ENCODE peak calls at places on chromosome 20, in ten cellular contexts. One of them, this sample, is unnamed.

GRCh38 chr20:17897566-17898307 is 70.9 kb downstream of the SNX5 start:
- DNase-seq in adipocyte: no peak
- DNase-seq in iris pigment epithelial cell: no peak
- DNase-seq in HFF-Myc: no peak
- DNase-seq in GDM1: no peak
- DNase-seq in GM12865: no peak
- DNase-seq in fibroblast of lung: no peak
- DNase-seq in stimulated activated CD4-positive, alpha-beta T cell treated with anti-CD3 and anti-CD28 coated beads, Interleukin-15, amount 100 ng/mL, for 1 hour: no peak
- DNase-seq in omental fat pad: no peak
- DNase-seq in T-helper 9 cell: no peak
- DNase-seq in this sample: no peak

GRCh38 chr20:63060057-63060991 is 53.6 kb upstream of the BHLHE23 start:
- DNase-seq in adipocyte: peak; percentile 43
- DNase-seq in iris pigment epithelial cell: peak; percentile 46
- DNase-seq in HFF-Myc: no peak
- DNase-seq in GDM1: no peak
- DNase-seq in GM12865: no peak
- DNase-seq in fibroblast of lung: no peak
- DNase-seq in stimulated activated CD4-positive, alpha-beta T cell treated with anti-CD3 and anti-CD28 coated beads, Interleukin-15, amount 100 ng/mL, for 1 hour: no peak
- DNase-seq in omental fat pad: no peak
- DNase-seq in T-helper 9 cell: no peak
- DNase-seq in this sample: no peak

GRCh38 chr20:44615876-44616603 is 33.7 kb downstream of the PKIG start:
- DNase-seq in adipocyte: no peak
- DNase-seq in iris pigment epithelial cell: no peak
- DNase-seq in HFF-Myc: no peak
- DNase-seq in GDM1: no peak
- DNase-seq in GM12865: no peak
- DNase-seq in fibroblast of lung: no peak
- DNase-seq in stimulated activated CD4-positive, alpha-beta T cell treated with anti-CD3 and anti-CD28 coated beads, Interleukin-15, amount 100 ng/mL, for 1 hour: no peak
- DNase-seq in omental fat pad: no peak
- DNase-seq in T-helper 9 cell: no peak
- DNase-seq in this sample: no peak

GRCh38 chr20:19277381-19277780 is 64.9 kb downstream of the SLC24A3 start:
- DNase-seq in adipocyte: peak; percentile 51
- DNase-seq in iris pigment epithelial cell: no peak
- DNase-seq in HFF-Myc: no peak
- DNase-seq in GDM1: no peak
- DNase-seq in GM12865: no peak
- DNase-seq in fibroblast of lung: peak; percentile 11
- DNase-seq in stimulated activated CD4-positive, alpha-beta T cell treated with anti-CD3 and anti-CD28 coated beads, Interleukin-15, amount 100 ng/mL, for 1 hour: no peak
- DNase-seq in omental fat pad: no peak
- DNase-seq in T-helper 9 cell: no peak
- DNase-seq in this sample: no peak

GRCh38 chr20:20367681-20368413 is at the start of gene INSM1:
- DNase-seq in adipocyte: no peak
- DNase-seq in iris pigment epithelial cell: no peak
- DNase-seq in HFF-Myc: no peak
- DNase-seq in GDM1: no peak
- DNase-seq in GM12865: no peak
- DNase-seq in fibroblast of lung: no peak
- DNase-seq in stimulated activated CD4-positive, alpha-beta T cell treated with anti-CD3 and anti-CD28 coated beads, Interleukin-15, amount 100 ng/mL, for 1 hour: no peak
- DNase-seq in omental fat pad: no peak
- DNase-seq in T-helper 9 cell: no peak
- DNase-seq in this sample: no peak

GRCh38 chr20:53466279-53466678 is 127.4 kb downstream of the ZNF217 start:
- DNase-seq in adipocyte: no peak
- DNase-seq in iris pigment epithelial cell: no peak
- DNase-seq in HFF-Myc: no peak
- DNase-seq in GDM1: no peak
- DNase-seq in GM12865: no peak
- DNase-seq in fibroblast of lung: no peak
- DNase-seq in stimulated activated CD4-positive, alpha-beta T cell treated with anti-CD3 and anti-CD28 coated beads, Interleukin-15, amount 100 ng/mL, for 1 hour: no peak
- DNase-seq in omental fat pad: no peak
- DNase-seq in T-helper 9 cell: no peak
- DNase-seq in this sample: no peak

GRCh38 chr20:43715044-43715443 is 11.8 kb downstream of the GTSF1L start:
- DNase-seq in adipocyte: no peak
- DNase-seq in iris pigment epithelial cell: no peak
- DNase-seq in HFF-Myc: no peak
- DNase-seq in GDM1: no peak
- DNase-seq in GM12865: no peak
- DNase-seq in fibroblast of lung: no peak
- DNase-seq in stimulated activated CD4-positive, alpha-beta T cell treated with anti-CD3 and anti-CD28 coated beads, Interleukin-15, amount 100 ng/mL, for 1 hour: no peak
- DNase-seq in omental fat pad: no peak
- DNase-seq in T-helper 9 cell: no peak
- DNase-seq in this sample: no peak

GRCh38 chr20:5945963-5946362 is 4.4 kb downstream of the TRMT6 start:
- DNase-seq in adipocyte: peak; percentile 24
- DNase-seq in iris pigment epithelial cell: peak; percentile 90
- DNase-seq in HFF-Myc: peak; percentile 53
- DNase-seq in GDM1: no peak
- DNase-seq in GM12865: no peak
- DNase-seq in fibroblast of lung: peak; percentile 82
- DNase-seq in stimulated activated CD4-positive, alpha-beta T cell treated with anti-CD3 and anti-CD28 coated beads, Interleukin-15, amount 100 ng/mL, for 1 hour: no peak
- DNase-seq in omental fat pad: no peak
- DNase-seq in T-helper 9 cell: no peak
- DNase-seq in this sample: no peak

GRCh38 chr20:62832212-62832922 is 15.5 kb downstream of the COL9A3 start:
- DNase-seq in adipocyte: no peak
- DNase-seq in iris pigment epithelial cell: no peak
- DNase-seq in HFF-Myc: no peak
- DNase-seq in GDM1: peak; percentile 20
- DNase-seq in GM12865: peak; percentile 67
- DNase-seq in fibroblast of lung: no peak
- DNase-seq in stimulated activated CD4-positive, alpha-beta T cell treated with anti-CD3 and anti-CD28 coated beads, Interleukin-15, amount 100 ng/mL, for 1 hour: no peak
- DNase-seq in omental fat pad: no peak
- DNase-seq in T-helper 9 cell: no peak
- DNase-seq in this sample: no peak

GRCh38 chr20:52812231-52812847 is 159.8 kb upstream of the TSHZ2 start:
- DNase-seq in adipocyte: no peak
- DNase-seq in iris pigment epithelial cell: no peak
- DNase-seq in HFF-Myc: no peak
- DNase-seq in GDM1: no peak
- DNase-seq in GM12865: no peak
- DNase-seq in fibroblast of lung: no peak
- DNase-seq in stimulated activated CD4-positive, alpha-beta T cell treated with anti-CD3 and anti-CD28 coated beads, Interleukin-15, amount 100 ng/mL, for 1 hour: no peak
- DNase-seq in omental fat pad: no peak
- DNase-seq in T-helper 9 cell: no peak
- DNase-seq in this sample: no peak

GRCh38 chr20:51481311-51481997 is 61.1 kb downstream of the NFATC2 start:
- DNase-seq in adipocyte: no peak
- DNase-seq in iris pigment epithelial cell: no peak
- DNase-seq in HFF-Myc: no peak
- DNase-seq in GDM1: no peak
- DNase-seq in GM12865: peak; percentile 71
- DNase-seq in fibroblast of lung: no peak
- DNase-seq in stimulated activated CD4-positive, alpha-beta T cell treated with anti-CD3 and anti-CD28 coated beads, Interleukin-15, amount 100 ng/mL, for 1 hour: peak; percentile 25
- DNase-seq in omental fat pad: no peak
- DNase-seq in T-helper 9 cell: peak; percentile 31
- DNase-seq in this sample: peak; percentile 41

GRCh38 chr20:63121246-63121645 is 94.7 kb downstream of the YTHDF1 start:
- DNase-seq in adipocyte: no peak
- DNase-seq in iris pigment epithelial cell: no peak
- DNase-seq in HFF-Myc: no peak
- DNase-seq in GDM1: no peak
- DNase-seq in GM12865: no peak
- DNase-seq in fibroblast of lung: no peak
- DNase-seq in stimulated activated CD4-positive, alpha-beta T cell treated with anti-CD3 and anti-CD28 coated beads, Interleukin-15, amount 100 ng/mL, for 1 hour: no peak
- DNase-seq in omental fat pad: no peak
- DNase-seq in T-helper 9 cell: no peak
- DNase-seq in this sample: no peak

GRCh38 chr20:46809961-46810360 is 84.7 kb upstream of the EYA2 start:
- DNase-seq in adipocyte: no peak
- DNase-seq in iris pigment epithelial cell: no peak
- DNase-seq in HFF-Myc: no peak
- DNase-seq in GDM1: no peak
- DNase-seq in GM12865: no peak
- DNase-seq in fibroblast of lung: no peak
- DNase-seq in stimulated activated CD4-positive, alpha-beta T cell treated with anti-CD3 and anti-CD28 coated beads, Interleukin-15, amount 100 ng/mL, for 1 hour: no peak
- DNase-seq in omental fat pad: no peak
- DNase-seq in T-helper 9 cell: no peak
- DNase-seq in this sample: no peak

GRCh38 chr20:63014710-63015109 is 7.9 kb upstream of the BHLHE23 start:
- DNase-seq in adipocyte: no peak
- DNase-seq in iris pigment epithelial cell: no peak
- DNase-seq in HFF-Myc: no peak
- DNase-seq in GDM1: no peak
- DNase-seq in GM12865: peak; percentile 57
- DNase-seq in fibroblast of lung: no peak
- DNase-seq in stimulated activated CD4-positive, alpha-beta T cell treated with anti-CD3 and anti-CD28 coated beads, Interleukin-15, amount 100 ng/mL, for 1 hour: no peak
- DNase-seq in omental fat pad: no peak
- DNase-seq in T-helper 9 cell: no peak
- DNase-seq in this sample: no peak

GRCh38 chr20:10609726-10610125 is 64.1 kb downstream of the JAG1 start:
- DNase-seq in adipocyte: peak; percentile 65
- DNase-seq in iris pigment epithelial cell: no peak
- DNase-seq in HFF-Myc: no peak
- DNase-seq in GDM1: no peak
- DNase-seq in GM12865: no peak
- DNase-seq in fibroblast of lung: peak; percentile 51
- DNase-seq in stimulated activated CD4-positive, alpha-beta T cell treated with anti-CD3 and anti-CD28 coated beads, Interleukin-15, amount 100 ng/mL, for 1 hour: no peak
- DNase-seq in omental fat pad: no peak
- DNase-seq in T-helper 9 cell: no peak
- DNase-seq in this sample: no peak

GRCh38 chr20:41223112-41223511 is 85.8 kb downstream of the PLCG1 start:
- DNase-seq in adipocyte: peak; percentile 44
- DNase-seq in iris pigment epithelial cell: peak; percentile 73
- DNase-seq in HFF-Myc: no peak
- DNase-seq in GDM1: no peak
- DNase-seq in GM12865: no peak
- DNase-seq in fibroblast of lung: no peak
- DNase-seq in stimulated activated CD4-positive, alpha-beta T cell treated with anti-CD3 and anti-CD28 coated beads, Interleukin-15, amount 100 ng/mL, for 1 hour: no peak
- DNase-seq in omental fat pad: no peak
- DNase-seq in T-helper 9 cell: no peak
- DNase-seq in this sample: no peak

GRCh38 chr20:51529758-51530157 is 12.8 kb downstream of the NFATC2 start:
- DNase-seq in adipocyte: no peak
- DNase-seq in iris pigment epithelial cell: no peak
- DNase-seq in HFF-Myc: no peak
- DNase-seq in GDM1: no peak
- DNase-seq in GM12865: peak; percentile 47
- DNase-seq in fibroblast of lung: peak; percentile 48
- DNase-seq in stimulated activated CD4-positive, alpha-beta T cell treated with anti-CD3 and anti-CD28 coated beads, Interleukin-15, amount 100 ng/mL, for 1 hour: peak; percentile 64
- DNase-seq in omental fat pad: no peak
- DNase-seq in T-helper 9 cell: peak; percentile 56
- DNase-seq in this sample: peak; percentile 55

GRCh38 chr20:43516251-43516824 is 8.8 kb downstream of the L3MBTL1 start:
- DNase-seq in adipocyte: peak; percentile 29
- DNase-seq in iris pigment epithelial cell: no peak
- DNase-seq in HFF-Myc: no peak
- DNase-seq in GDM1: no peak
- DNase-seq in GM12865: no peak
- DNase-seq in fibroblast of lung: no peak
- DNase-seq in stimulated activated CD4-positive, alpha-beta T cell treated with anti-CD3 and anti-CD28 coated beads, Interleukin-15, amount 100 ng/mL, for 1 hour: no peak
- DNase-seq in omental fat pad: no peak
- DNase-seq in T-helper 9 cell: no peak
- DNase-seq in this sample: no peak

GRCh38 chr20:4266183-4266582 is 250.8 kb upstream of the RNF24 start:
- DNase-seq in adipocyte: no peak
- DNase-seq in iris pigment epithelial cell: no peak
- DNase-seq in HFF-Myc: no peak
- DNase-seq in GDM1: no peak
- DNase-seq in GM12865: no peak
- DNase-seq in fibroblast of lung: no peak
- DNase-seq in stimulated activated CD4-positive, alpha-beta T cell treated with anti-CD3 and anti-CD28 coated beads, Interleukin-15, amount 100 ng/mL, for 1 hour: no peak
- DNase-seq in omental fat pad: no peak
- DNase-seq in T-helper 9 cell: no peak
- DNase-seq in this sample: no peak

GRCh38 chr20:53938739-53939138 is 131.7 kb downstream of the BCAS1 start:
- DNase-seq in adipocyte: no peak
- DNase-seq in iris pigment epithelial cell: no peak
- DNase-seq in HFF-Myc: no peak
- DNase-seq in GDM1: no peak
- DNase-seq in GM12865: no peak
- DNase-seq in fibroblast of lung: no peak
- DNase-seq in stimulated activated CD4-positive, alpha-beta T cell treated with anti-CD3 and anti-CD28 coated beads, Interleukin-15, amount 100 ng/mL, for 1 hour: no peak
- DNase-seq in omental fat pad: no peak
- DNase-seq in T-helper 9 cell: no peak
- DNase-seq in this sample: no peak

GRCh38 chr20:50370036-50370566 is 140.1 kb upstream of the PTPN1 start:
- DNase-seq in adipocyte: no peak
- DNase-seq in iris pigment epithelial cell: no peak
- DNase-seq in HFF-Myc: no peak
- DNase-seq in GDM1: no peak
- DNase-seq in GM12865: no peak
- DNase-seq in fibroblast of lung: no peak
- DNase-seq in stimulated activated CD4-positive, alpha-beta T cell treated with anti-CD3 and anti-CD28 coated beads, Interleukin-15, amount 100 ng/mL, for 1 hour: no peak
- DNase-seq in omental fat pad: no peak
- DNase-seq in T-helper 9 cell: no peak
- DNase-seq in this sample: no peak

GRCh38 chr20:24730750-24731149 is 218.3 kb upstream of the CST7 start:
- DNase-seq in adipocyte: no peak
- DNase-seq in iris pigment epithelial cell: no peak
- DNase-seq in HFF-Myc: no peak
- DNase-seq in GDM1: no peak
- DNase-seq in GM12865: no peak
- DNase-seq in fibroblast of lung: no peak
- DNase-seq in stimulated activated CD4-positive, alpha-beta T cell treated with anti-CD3 and anti-CD28 coated beads, Interleukin-15, amount 100 ng/mL, for 1 hour: no peak
- DNase-seq in omental fat pad: no peak
- DNase-seq in T-helper 9 cell: no peak
- DNase-seq in this sample: no peak